ENCODE peak calls at places on chromosomes 13 and 19, in eight cellular contexts. U is brain microvascular endothelial cell, L is GM10248, Z is cardiac muscle cell, M is epithelial cell of esophagus, N is AG09319, I is heart right ventricle, X is lower leg skin. T is an unnamed sample.

GRCh38 chr19:48553676-48554384 is 1.9 kb downstream of the SULT2B1 start:
- DNase-seq in U (peak; percentile 45), L (no peak), Z (peak; percentile 72), M (no peak), N (no peak), I (no peak), X (no peak), T (peak; percentile 27)

GRCh38 chr19:44757735-44758505 is 9.4 kb downstream of the BCL3 start:
- DNase-seq in U (no peak), L (no peak), Z (peak; percentile 77), M (no peak), N (no peak), I (peak; percentile 84), X (no peak), T (no peak)

GRCh38 chr19:44280916-44281315 is 21.2 kb downstream of the ZNF233 start:
- DNase-seq in U (no peak), L (no peak), Z (no peak), M (no peak), N (no peak), I (no peak), X (no peak), T (no peak)

GRCh38 chr13:111561091-111561778 is 240.8 kb downstream of the TEX29 start:
- DNase-seq in U (no peak), L (no peak), Z (no peak), M (no peak), N (no peak), I (no peak), X (no peak), T (no peak)

GRCh38 chr19:47436712-47437401 is 17.5 kb upstream of the MEIS3 start:
- DNase-seq in U (peak; percentile 42), L (peak; percentile 87), Z (peak; percentile 70), M (peak; percentile 76), N (no peak), I (peak; percentile 74), X (peak; percentile 95), T (peak; percentile 92)

GRCh38 chr19:30870861-30871260 is 478.4 kb downstream of the TSHZ3 start:
- DNase-seq in U (no peak), L (no peak), Z (peak; percentile 0), M (peak; percentile 7), N (no peak), I (no peak), X (peak; percentile 75), T (no peak)

GRCh38 chr13:25963681-25964080 is 88.1 kb downstream of the SHISA2 start:
- DNase-seq in U (peak; percentile 32), L (no peak), Z (peak; percentile 29), M (peak; percentile 41), N (no peak), I (no peak), X (no peak), T (no peak)

GRCh38 chr19:40745402-40745780 is 4.9 kb downstream of the ACTMAP start:
- DNase-seq in U (peak; percentile 39), L (no peak), Z (peak; percentile 86), M (no peak), N (no peak), I (no peak), X (no peak), T (no peak)

GRCh38 chr19:3478409-3479176 is 1.7 kb downstream of the SMIM24 start:
- DNase-seq in U (no peak), L (no peak), Z (no peak), M (no peak), N (no peak), I (no peak), X (no peak), T (no peak)

DNA sequence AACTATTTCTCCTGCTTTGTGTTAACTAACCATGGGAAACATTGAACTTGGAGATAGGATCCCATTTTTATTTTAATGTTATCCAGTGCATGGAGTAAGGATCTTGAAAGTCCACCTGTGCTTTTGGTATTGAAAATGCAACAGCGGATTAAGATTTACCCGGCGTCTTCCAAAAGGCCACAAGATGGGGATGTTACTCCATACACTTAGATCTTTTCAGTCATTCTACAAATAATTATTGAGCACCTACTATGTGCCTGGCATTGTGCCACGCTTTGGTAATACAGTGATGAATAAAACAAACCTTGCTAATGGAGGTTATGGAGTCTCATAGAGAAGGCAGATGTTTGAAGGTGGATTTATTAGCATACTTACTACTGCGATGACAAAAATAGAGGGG is 56.9 kb downstream of the RFC3 start:
- DNase-seq in U (no peak), L (no peak), Z (no peak), M (no peak), N (no peak), I (no peak), X (no peak), T (no peak)
- TF ChIP-seq CTCF in U (peak; percentile 7), L (no peak), Z (peak; percentile 9), M (peak; percentile 4), N (peak; percentile 2), I (no peak), X (no peak), T (no peak)

DNA sequence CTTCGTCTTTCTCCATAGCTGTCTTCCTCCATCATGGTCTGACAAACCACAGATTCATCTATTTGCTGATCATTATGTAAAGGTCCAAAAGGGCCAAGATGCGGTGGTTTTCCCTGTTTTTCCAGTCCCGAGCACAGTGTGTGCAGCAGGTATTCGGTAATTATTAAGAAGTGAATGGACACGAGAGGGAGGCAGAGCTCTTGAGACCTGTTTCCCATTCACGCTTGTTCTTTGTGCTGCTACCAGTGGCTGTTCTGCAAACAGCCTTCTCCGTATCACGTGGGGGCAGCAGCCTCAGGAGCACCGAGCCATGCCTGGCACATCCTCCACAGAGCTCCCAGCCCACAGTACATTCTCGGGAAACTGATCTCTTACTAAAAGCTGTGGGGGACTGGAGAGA is 50.3 kb downstream of the CCDC70 start:
- DNase-seq in U (no peak), L (no peak), Z (no peak), M (peak; percentile 48), N (no peak), I (no peak), X (peak; percentile 48), T (no peak)
- TF ChIP-seq CTCF in U (no peak), L (no peak), Z (no peak), M (peak; percentile 40), N (no peak), I (peak; percentile 31), X (no peak), T (no peak)

GRCh38 chr13:51453959-51454703 is 1.3 kb upstream of the INTS6 start:
- DNase-seq in U (no peak), L (no peak), Z (no peak), M (peak; percentile 30), N (no peak), I (peak; percentile 29), X (peak; percentile 86), T (no peak)

GRCh38 chr13:51456510-51456909 is 3.7 kb upstream of the INTS6 start:
- DNase-seq in U (no peak), L (no peak), Z (no peak), M (no peak), N (no peak), I (no peak), X (no peak), T (no peak)

GRCh38 chr13:51453308-51453958 is 597 bp upstream of the INTS6 start:
- DNase-seq in U (peak; percentile 49), L (peak; percentile 83), Z (no peak), M (no peak), N (no peak), I (peak; percentile 85), X (peak; percentile 96), T (peak; percentile 70)

GRCh38 chr13:51457086-51457485 is 4.2 kb upstream of the INTS6 start:
- DNase-seq in U (no peak), L (no peak), Z (no peak), M (no peak), N (no peak), I (no peak), X (no peak), T (no peak)

GRCh38 chr13:51455532-51455931 is 2.7 kb upstream of the INTS6 start:
- DNase-seq in U (no peak), L (no peak), Z (no peak), M (no peak), N (no peak), I (no peak), X (no peak), T (no peak)
- TF ChIP-seq CTCF in U (no peak), L (no peak), Z (no peak), M (no peak), N (no peak), I (no peak), X (no peak), T (no peak)

DNA sequence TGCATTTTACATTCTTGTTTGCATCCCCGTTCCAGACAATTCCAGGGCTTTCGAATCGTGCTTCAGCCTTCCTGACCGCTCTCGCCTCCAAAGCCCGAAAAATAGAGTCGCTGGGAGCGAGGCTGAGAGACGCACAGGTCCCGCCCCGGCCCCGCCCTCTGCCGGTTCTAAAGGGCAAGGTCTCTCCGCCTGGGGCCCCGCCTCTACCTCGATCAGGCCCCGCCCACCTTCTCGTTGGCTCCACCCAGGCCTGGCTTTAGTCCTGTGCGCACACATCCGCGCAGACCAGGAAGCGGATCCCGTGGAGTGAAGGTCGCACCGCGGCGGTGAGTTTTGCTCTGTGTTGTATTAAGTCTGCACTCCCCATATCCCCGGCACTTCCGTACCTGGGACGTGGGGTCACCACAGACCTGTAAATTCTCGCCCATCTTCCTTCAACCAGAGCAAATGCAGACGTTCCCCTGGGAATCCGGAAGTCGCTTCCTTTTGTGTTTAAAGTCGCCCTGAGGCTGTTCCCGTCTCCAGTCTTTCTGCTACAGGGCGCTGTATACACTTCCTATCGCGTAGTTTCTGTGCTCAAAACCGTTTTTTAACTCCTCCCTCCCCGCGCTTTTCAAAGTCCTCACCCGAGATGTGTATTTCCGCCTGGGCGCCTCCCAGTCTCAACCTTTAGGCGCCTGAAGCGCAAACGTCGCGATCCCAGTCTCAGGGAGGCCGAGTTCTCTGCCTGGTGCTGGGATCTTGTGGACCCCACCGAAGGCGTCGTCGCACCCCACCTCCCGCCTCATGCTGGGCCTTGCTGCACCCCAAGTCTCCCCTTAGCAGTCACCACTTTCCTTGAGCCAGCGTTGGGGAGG is at the start of gene ZNF701:
- DNase-seq in U (peak; percentile 94), L (peak; percentile 90), Z (peak; percentile 96), M (peak; percentile 93), N (peak; percentile 71), I (peak; percentile 95), X (peak; percentile 99), T (no peak)
- TF ChIP-seq CTCF in U (peak; percentile 32), L (no peak), Z (peak; percentile 17), M (no peak), N (peak; percentile 1), I (peak; percentile 47), X (no peak), T (no peak)

DNA sequence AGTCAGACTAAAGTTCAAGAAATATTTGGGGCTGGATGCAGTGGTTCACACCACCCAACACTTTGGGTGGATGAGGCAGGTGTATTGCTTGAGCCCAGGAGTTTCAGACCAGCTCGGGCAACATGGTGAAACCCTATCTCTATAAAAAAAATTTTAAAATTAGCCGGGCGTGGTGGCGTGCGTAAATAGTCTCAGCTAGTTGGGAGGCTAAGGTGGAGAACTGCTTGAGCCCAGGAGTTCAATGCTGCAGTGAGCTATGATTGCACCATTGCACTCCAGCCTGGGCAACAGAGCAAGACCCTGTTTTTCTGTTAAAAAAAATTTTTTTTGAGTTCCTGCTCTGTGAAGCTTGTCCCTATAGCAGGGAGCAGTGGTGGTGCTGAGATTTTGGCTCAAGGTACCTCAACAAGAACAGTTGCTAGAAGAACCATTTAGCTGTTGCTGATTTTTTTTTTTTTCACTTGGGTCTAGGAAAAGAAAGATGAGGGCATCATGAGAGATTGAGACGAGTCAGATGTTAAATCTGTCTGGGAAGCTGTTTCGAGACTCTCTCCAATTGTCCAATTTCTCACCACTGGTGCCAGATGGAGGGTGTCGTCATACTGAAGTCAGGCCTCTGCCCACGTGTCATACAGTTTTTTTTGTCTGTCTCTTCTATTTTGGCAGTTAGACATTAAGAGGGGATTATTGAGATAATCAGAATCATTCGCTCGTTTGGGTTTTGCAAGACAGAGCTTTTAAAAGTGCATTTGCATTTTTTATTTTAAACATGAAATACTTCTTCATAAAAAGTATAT is 3.7 kb downstream of the SLC25A42 start:
- DNase-seq in U (no peak), L (no peak), Z (no peak), M (no peak), N (no peak), I (peak; percentile 28), X (no peak), T (no peak)
- TF ChIP-seq CTCF in U (no peak), L (no peak), Z (no peak), M (no peak), N (no peak), I (no peak), X (no peak), T (no peak)

T was measured in Calu3.